ENCODE peak calls at places on chromosomes 3 and 15, in four cellular contexts. G is hepatocyte, M is body of pancreas, Z is brain microvascular endothelial cell. A is an unnamed sample.

GRCh38 chr3:133269393-133269792 is 130.5 kb upstream of the BFSP2 start:
- DNase-seq in G (no peak), M (no peak), Z (no peak), A (no peak)

GRCh38 chr3:156252656-156253055 is 132.3 kb downstream of the KCNAB1 start:
- DNase-seq in G (no peak), M (no peak), Z (no peak), A (no peak)

GRCh38 chr3:154290187-154290586 is 34.1 kb downstream of the DHX36 start:
- DNase-seq in G (no peak), M (no peak), Z (no peak), A (no peak)

GRCh38 chr3:33957176-33957575 is 158.7 kb downstream of the PDCD6IP start:
- DNase-seq in G (no peak), M (no peak), Z (no peak), A (no peak)

GRCh38 chr3:151979914-151980313 is 106.5 kb downstream of the SUCNR1 start:
- DNase-seq in G (no peak), M (no peak), Z (no peak), A (peak; percentile 53)

GRCh38 chr3:36933540-36934296 is 11.1 kb downstream of the TRANK1 start:
- DNase-seq in G (no peak), M (no peak), Z (no peak), A (no peak)

GRCh38 chr3:11305509-11305908 is 33.3 kb downstream of the ATG7 start:
- DNase-seq in G (no peak), M (no peak), Z (no peak), A (no peak)

GRCh38 chr3:142448424-142448823 is 587 bp upstream of the XRN1 start:
- DNase-seq in G (no peak), M (no peak), Z (no peak), A (no peak)

GRCh38 chr15:59762558-59762957 is 73.4 kb upstream of the BNIP2 start:
- DNase-seq in G (no peak), M (no peak), Z (no peak), A (no peak)

GRCh38 chr3:107106316-107106715 is 270.9 kb upstream of the CCDC54 start:
- DNase-seq in G (no peak), M (no peak), Z (peak; percentile 77), A (no peak)

GRCh38 chr3:19173945-19174344 is 25.6 kb downstream of the KCNH8 start:
- DNase-seq in G (no peak), M (no peak), Z (no peak), A (no peak)

GRCh38 chr15:35746121-35746520 is 200.2 kb upstream of the DPH6 start:
- DNase-seq in G (no peak), M (no peak), Z (peak; percentile 66), A (no peak)

GRCh38 chr3:161893972-161894371 is 397.4 kb downstream of the OTOL1 start:
- DNase-seq in G (no peak), M (no peak), Z (peak; percentile 47), A (peak; percentile 44)

DNA sequence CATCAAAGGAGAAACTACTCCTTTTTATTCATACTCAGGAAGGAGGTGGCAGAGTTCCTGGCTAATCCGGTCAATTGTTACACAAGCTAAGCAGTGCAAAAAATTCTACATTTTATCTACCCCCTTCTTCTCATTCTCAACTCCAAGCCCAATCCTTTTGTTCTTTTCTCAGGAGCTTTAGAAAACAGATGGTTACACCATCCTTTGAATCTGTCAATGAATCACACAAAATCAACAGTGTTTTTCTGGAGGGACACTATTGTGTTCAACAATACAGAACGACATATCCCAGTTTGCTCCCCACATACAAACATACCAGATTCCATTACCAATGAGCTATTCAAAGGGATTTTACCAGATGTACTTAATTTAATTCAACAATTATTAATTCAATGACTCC is 362.1 kb downstream of the MAGI1 start:
- DNase-seq in G (no peak), M (no peak), Z (no peak), A (no peak)
- H3K4me3 ChIP-seq in G (no peak overlapping the region), M (no peak overlapping the region), Z (no peak overlapping the region), A (no peak overlapping the region)

GRCh38 chr3:13415236-13416001 is 4.7 kb downstream of the NUP210 start:
- DNase-seq in G (no peak), M (no peak), Z (no peak), A (no peak)

GRCh38 chr3:13419356-13420050 is 619 bp downstream of the NUP210 start:
- DNase-seq in G (peak; percentile 71), M (peak; percentile 52), Z (no peak), A (no peak)

GRCh38 chr3:13414040-13414729 is 5.9 kb downstream of the NUP210 start:
- DNase-seq in G (no peak), M (peak; percentile 60), Z (no peak), A (no peak)

GRCh38 chr3:13420051-13420816 is at the start of gene NUP210:
- DNase-seq in G (peak; percentile 78), M (peak; percentile 59), Z (no peak), A (no peak)

GRCh38 chr3:13416002-13416793 is 3.9 kb downstream of the NUP210 start:
- DNase-seq in G (no peak), M (no peak), Z (no peak), A (no peak)
- H3K36me3 ChIP-seq in G (no peaks in the 10 kb centered on the region), M (no peaks in the 10 kb centered on the region), Z (no peaks in the 10 kb centered on the region), A (no peaks in the 10 kb centered on the region)

GRCh38 chr3:48587686-48588085 is 7.4 kb downstream of the COL7A1 start:
- DNase-seq in G (no peak), M (no peak), Z (no peak), A (no peak)

GRCh38 chr3:48585411-48585810 is 9.7 kb downstream of the COL7A1 start:
- DNase-seq in G (no peak), M (no peak), Z (no peak), A (no peak)

GRCh38 chr3:48584836-48585235 is 10.3 kb downstream of the COL7A1 start:
- DNase-seq in G (no peak), M (no peak), Z (no peak), A (no peak)

GRCh38 chr3:48576647-48577046 is 13.1 kb upstream of the UCN2 start:
- DNase-seq in G (no peak), M (no peak), Z (no peak), A (no peak)

GRCh38 chr3:48581621-48582481 is 13.3 kb downstream of the COL7A1 start:
- DNase-seq in G (no peak), M (no peak), Z (no peak), A (no peak)
- TF ChIP-seq CTCF in G (no peak), M (no peak), Z (no peak), A (no peak)

DNA sequence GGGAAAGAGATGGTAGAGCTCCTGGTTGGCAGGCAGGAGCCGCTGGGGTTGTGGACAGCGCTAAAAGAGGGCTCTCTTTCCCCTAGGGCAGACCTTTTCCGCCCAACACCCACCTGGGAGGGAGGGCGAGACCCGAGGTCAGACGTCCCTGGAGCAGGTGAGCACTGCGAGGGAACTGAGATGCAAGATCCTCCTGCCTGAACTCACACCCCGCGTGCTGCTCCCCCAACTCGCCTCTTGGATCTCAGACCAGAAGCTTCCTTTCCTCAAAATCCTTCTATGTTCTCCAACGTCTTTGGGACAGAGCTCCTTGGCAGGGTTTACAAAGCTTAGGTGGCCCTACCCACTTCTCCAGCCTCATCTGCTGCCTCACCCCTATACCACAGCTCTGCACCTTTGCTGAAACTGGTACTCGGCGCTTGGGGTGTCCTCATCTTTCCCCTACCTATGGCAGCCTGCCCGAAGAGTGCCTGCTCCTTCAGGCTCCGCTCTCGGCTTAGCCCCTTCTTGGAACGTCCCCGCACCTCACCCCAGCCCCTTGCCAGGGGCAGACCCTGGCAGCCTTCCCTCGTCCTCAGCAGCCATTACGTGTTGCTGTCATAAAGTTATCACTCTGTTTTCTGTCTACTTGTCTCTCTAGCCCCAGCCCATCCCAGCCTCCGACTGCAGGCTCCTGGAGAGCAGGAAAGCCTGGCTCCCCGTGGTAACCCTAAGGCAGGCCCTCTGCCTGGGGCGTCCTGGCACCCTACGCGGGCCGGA is 5.2 kb upstream of the BAHD1 start:
- DNase-seq in G (no peak), M (no peak), Z (no peak), A (no peak)
- H3K4me3 ChIP-seq in G (peak overlapping the region; percentile 45), M (no peak overlapping the region), Z (no peak overlapping the region), A (no peak overlapping the region)

A was measured in BJ.